ENCODE peak calls at places on chromosomes 7 and 10, in nine cellular contexts. One of them, this sample, is unnamed.
A peak's percentile ranks its signal among the peaks of the same experiment; 100 is the strongest.

GRCh38 chr10:35409094-35409582 is 72.8 kb downstream of the CCNY start:
- DNase-seq in tibial nerve: no peak
- DNase-seq in stimulated activated CD4-positive, alpha-beta T cell treated with anti-CD3 and anti-CD28 coated beads, Interleukin-1b, Interleukin-23, amount 100 ng/mL, for 4 hours: no peak
- DNase-seq in substantia nigra: no peak
- DNase-seq in NCI-H1436: no peak
- DNase-seq in activated effector memory CD4-positive, alpha-beta T cell treated with Interleukin-2 at 50 U/mL for 16 hours: no peak
- DNase-seq in neural crest cell: no peak
- DNase-seq in KBM-7: no peak
- DNase-seq in NCI-H2171 treated with DMSO at 0.1 percent for 48 hours: peak; percentile 93
- DNase-seq in this sample: no peak

GRCh38 chr10:94630017-94630688 is 53.4 kb upstream of the CYP2C18 start:
- DNase-seq in activated effector memory CD4-positive, alpha-beta T cell treated with Interleukin-2 at 50 U/mL for 16 hours: no peak
- DNase-seq in tibial nerve: no peak
- DNase-seq in stimulated activated CD4-positive, alpha-beta T cell treated with anti-CD3 and anti-CD28 coated beads, Interleukin-1b, Interleukin-23, amount 100 ng/mL, for 4 hours: no peak
- DNase-seq in KBM-7: peak; percentile 60
- DNase-seq in NCI-H2171 treated with DMSO at 0.1 percent for 48 hours: peak; percentile 30
- DNase-seq in NCI-H1436: peak; percentile 19
- DNase-seq in substantia nigra: no peak
- DNase-seq in neural crest cell: no peak
- DNase-seq in this sample: no peak

GRCh38 chr7:2185715-2186114 is 47.0 kb downstream of the MAD1L1 start:
- DNase-seq in NCI-H2171 treated with DMSO at 0.1 percent for 48 hours: no peak
- DNase-seq in KBM-7: no peak
- DNase-seq in tibial nerve: no peak
- DNase-seq in NCI-H1436: no peak
- DNase-seq in neural crest cell: no peak
- DNase-seq in activated effector memory CD4-positive, alpha-beta T cell treated with Interleukin-2 at 50 U/mL for 16 hours: no peak
- DNase-seq in substantia nigra: no peak
- DNase-seq in stimulated activated CD4-positive, alpha-beta T cell treated with anti-CD3 and anti-CD28 coated beads, Interleukin-1b, Interleukin-23, amount 100 ng/mL, for 4 hours: no peak
- DNase-seq in this sample: no peak

GRCh38 chr10:31352436-31353226 is 33.6 kb downstream of the ZEB1 start:
- DNase-seq in activated effector memory CD4-positive, alpha-beta T cell treated with Interleukin-2 at 50 U/mL for 16 hours: no peak
- DNase-seq in NCI-H1436: no peak
- DNase-seq in stimulated activated CD4-positive, alpha-beta T cell treated with anti-CD3 and anti-CD28 coated beads, Interleukin-1b, Interleukin-23, amount 100 ng/mL, for 4 hours: no peak
- DNase-seq in tibial nerve: no peak
- DNase-seq in substantia nigra: no peak
- DNase-seq in KBM-7: no peak
- DNase-seq in NCI-H2171 treated with DMSO at 0.1 percent for 48 hours: no peak
- DNase-seq in neural crest cell: no peak
- DNase-seq in this sample: no peak

GRCh38 chr10:10213237-10213636 is 804.4 kb upstream of the CELF2 start:
- DNase-seq in neural crest cell: no peak
- DNase-seq in KBM-7: no peak
- DNase-seq in NCI-H2171 treated with DMSO at 0.1 percent for 48 hours: no peak
- DNase-seq in tibial nerve: no peak
- DNase-seq in NCI-H1436: no peak
- DNase-seq in activated effector memory CD4-positive, alpha-beta T cell treated with Interleukin-2 at 50 U/mL for 16 hours: no peak
- DNase-seq in substantia nigra: no peak
- DNase-seq in stimulated activated CD4-positive, alpha-beta T cell treated with anti-CD3 and anti-CD28 coated beads, Interleukin-1b, Interleukin-23, amount 100 ng/mL, for 4 hours: no peak
- DNase-seq in this sample: no peak

GRCh38 chr10:8158439-8159071 is 104.1 kb downstream of the GATA3 start:
- DNase-seq in activated effector memory CD4-positive, alpha-beta T cell treated with Interleukin-2 at 50 U/mL for 16 hours: no peak
- DNase-seq in NCI-H1436: no peak
- DNase-seq in substantia nigra: no peak
- DNase-seq in tibial nerve: no peak
- DNase-seq in stimulated activated CD4-positive, alpha-beta T cell treated with anti-CD3 and anti-CD28 coated beads, Interleukin-1b, Interleukin-23, amount 100 ng/mL, for 4 hours: no peak
- DNase-seq in KBM-7: no peak
- DNase-seq in NCI-H2171 treated with DMSO at 0.1 percent for 48 hours: no peak
- DNase-seq in neural crest cell: no peak
- DNase-seq in this sample: no peak

GRCh38 chr7:79334841-79335240 is 118.6 kb downstream of the MAGI2 start:
- DNase-seq in neural crest cell: no peak
- DNase-seq in tibial nerve: no peak
- DNase-seq in NCI-H1436: no peak
- DNase-seq in NCI-H2171 treated with DMSO at 0.1 percent for 48 hours: no peak
- DNase-seq in activated effector memory CD4-positive, alpha-beta T cell treated with Interleukin-2 at 50 U/mL for 16 hours: no peak
- DNase-seq in stimulated activated CD4-positive, alpha-beta T cell treated with anti-CD3 and anti-CD28 coated beads, Interleukin-1b, Interleukin-23, amount 100 ng/mL, for 4 hours: no peak
- DNase-seq in substantia nigra: no peak
- DNase-seq in KBM-7: no peak
- DNase-seq in this sample: no peak

GRCh38 chr10:118926441-118926840 is 103.1 kb upstream of the NANOS1 start:
- DNase-seq in NCI-H1436: no peak
- DNase-seq in KBM-7: no peak
- DNase-seq in substantia nigra: no peak
- DNase-seq in stimulated activated CD4-positive, alpha-beta T cell treated with anti-CD3 and anti-CD28 coated beads, Interleukin-1b, Interleukin-23, amount 100 ng/mL, for 4 hours: no peak
- DNase-seq in NCI-H2171 treated with DMSO at 0.1 percent for 48 hours: no peak
- DNase-seq in neural crest cell: no peak
- DNase-seq in tibial nerve: no peak
- DNase-seq in activated effector memory CD4-positive, alpha-beta T cell treated with Interleukin-2 at 50 U/mL for 16 hours: no peak
- DNase-seq in this sample: no peak

GRCh38 chr7:93985101-93985500 is 19.1 kb downstream of the BET1 start:
- DNase-seq in NCI-H2171 treated with DMSO at 0.1 percent for 48 hours: no peak
- DNase-seq in NCI-H1436: no peak
- DNase-seq in activated effector memory CD4-positive, alpha-beta T cell treated with Interleukin-2 at 50 U/mL for 16 hours: no peak
- DNase-seq in tibial nerve: no peak
- DNase-seq in substantia nigra: no peak
- DNase-seq in neural crest cell: no peak
- DNase-seq in KBM-7: no peak
- DNase-seq in stimulated activated CD4-positive, alpha-beta T cell treated with anti-CD3 and anti-CD28 coated beads, Interleukin-1b, Interleukin-23, amount 100 ng/mL, for 4 hours: no peak
- DNase-seq in this sample: no peak

GRCh38 chr10:24465899-24466615 is 257.1 kb downstream of the KIAA1217 start:
- DNase-seq in neural crest cell: no peak
- DNase-seq in substantia nigra: no peak
- DNase-seq in NCI-H2171 treated with DMSO at 0.1 percent for 48 hours: no peak
- DNase-seq in activated effector memory CD4-positive, alpha-beta T cell treated with Interleukin-2 at 50 U/mL for 16 hours: no peak
- DNase-seq in NCI-H1436: no peak
- DNase-seq in stimulated activated CD4-positive, alpha-beta T cell treated with anti-CD3 and anti-CD28 coated beads, Interleukin-1b, Interleukin-23, amount 100 ng/mL, for 4 hours: no peak
- DNase-seq in KBM-7: no peak
- DNase-seq in tibial nerve: no peak
- DNase-seq in this sample: no peak

GRCh38 chr10:49365675-49366415 is 30.0 kb downstream of the DRGX start:
- DNase-seq in substantia nigra: no peak
- DNase-seq in NCI-H2171 treated with DMSO at 0.1 percent for 48 hours: no peak
- DNase-seq in neural crest cell: no peak
- DNase-seq in activated effector memory CD4-positive, alpha-beta T cell treated with Interleukin-2 at 50 U/mL for 16 hours: no peak
- DNase-seq in stimulated activated CD4-positive, alpha-beta T cell treated with anti-CD3 and anti-CD28 coated beads, Interleukin-1b, Interleukin-23, amount 100 ng/mL, for 4 hours: no peak
- DNase-seq in tibial nerve: no peak
- DNase-seq in KBM-7: no peak
- DNase-seq in NCI-H1436: no peak
- DNase-seq in this sample: no peak

GRCh38 chr7:120951826-120952225 is 1.2 kb downstream of the ING3 start:
- DNase-seq in KBM-7: peak; percentile 8
- DNase-seq in stimulated activated CD4-positive, alpha-beta T cell treated with anti-CD3 and anti-CD28 coated beads, Interleukin-1b, Interleukin-23, amount 100 ng/mL, for 4 hours: no peak
- DNase-seq in NCI-H1436: no peak
- DNase-seq in neural crest cell: no peak
- DNase-seq in NCI-H2171 treated with DMSO at 0.1 percent for 48 hours: no peak
- DNase-seq in substantia nigra: no peak
- DNase-seq in activated effector memory CD4-positive, alpha-beta T cell treated with Interleukin-2 at 50 U/mL for 16 hours: no peak
- DNase-seq in tibial nerve: no peak
- DNase-seq in this sample: no peak

GRCh38 chr10:58667658-58668310 is 155.1 kb downstream of the BICC1 start:
- DNase-seq in NCI-H1436: no peak
- DNase-seq in substantia nigra: no peak
- DNase-seq in neural crest cell: no peak
- DNase-seq in activated effector memory CD4-positive, alpha-beta T cell treated with Interleukin-2 at 50 U/mL for 16 hours: no peak
- DNase-seq in NCI-H2171 treated with DMSO at 0.1 percent for 48 hours: no peak
- DNase-seq in KBM-7: no peak
- DNase-seq in stimulated activated CD4-positive, alpha-beta T cell treated with anti-CD3 and anti-CD28 coated beads, Interleukin-1b, Interleukin-23, amount 100 ng/mL, for 4 hours: no peak
- DNase-seq in tibial nerve: no peak
- DNase-seq in this sample: no peak

GRCh38 chr10:125003146-125003900 is 61.4 kb downstream of the ZRANB1 start:
- DNase-seq in tibial nerve: no peak
- DNase-seq in neural crest cell: no peak
- DNase-seq in stimulated activated CD4-positive, alpha-beta T cell treated with anti-CD3 and anti-CD28 coated beads, Interleukin-1b, Interleukin-23, amount 100 ng/mL, for 4 hours: no peak
- DNase-seq in KBM-7: no peak
- DNase-seq in substantia nigra: no peak
- DNase-seq in NCI-H2171 treated with DMSO at 0.1 percent for 48 hours: no peak
- DNase-seq in activated effector memory CD4-positive, alpha-beta T cell treated with Interleukin-2 at 50 U/mL for 16 hours: no peak
- DNase-seq in NCI-H1436: no peak
- DNase-seq in this sample: no peak

GRCh38 chr10:77038412-77038806 is 599.2 kb downstream of the KCNMA1 start:
- DNase-seq in neural crest cell: no peak
- DNase-seq in substantia nigra: no peak
- DNase-seq in KBM-7: no peak
- DNase-seq in activated effector memory CD4-positive, alpha-beta T cell treated with Interleukin-2 at 50 U/mL for 16 hours: no peak
- DNase-seq in NCI-H2171 treated with DMSO at 0.1 percent for 48 hours: no peak
- DNase-seq in tibial nerve: no peak
- DNase-seq in NCI-H1436: no peak
- DNase-seq in stimulated activated CD4-positive, alpha-beta T cell treated with anti-CD3 and anti-CD28 coated beads, Interleukin-1b, Interleukin-23, amount 100 ng/mL, for 4 hours: no peak
- DNase-seq in this sample: no peak

GRCh38 chr7:29285451-29285807 is 90.9 kb downstream of the CHN2 start:
- DNase-seq in activated effector memory CD4-positive, alpha-beta T cell treated with Interleukin-2 at 50 U/mL for 16 hours: no peak
- DNase-seq in NCI-H1436: no peak
- DNase-seq in neural crest cell: no peak
- DNase-seq in NCI-H2171 treated with DMSO at 0.1 percent for 48 hours: no peak
- DNase-seq in substantia nigra: no peak
- DNase-seq in tibial nerve: no peak
- DNase-seq in stimulated activated CD4-positive, alpha-beta T cell treated with anti-CD3 and anti-CD28 coated beads, Interleukin-1b, Interleukin-23, amount 100 ng/mL, for 4 hours: no peak
- DNase-seq in KBM-7: peak; percentile 10
- DNase-seq in this sample: no peak

GRCh38 chr10:80506836-80507483 is 30.7 kb upstream of the SH2D4B start:
- DNase-seq in NCI-H1436: no peak
- DNase-seq in activated effector memory CD4-positive, alpha-beta T cell treated with Interleukin-2 at 50 U/mL for 16 hours: no peak
- DNase-seq in KBM-7: no peak
- DNase-seq in tibial nerve: no peak
- DNase-seq in NCI-H2171 treated with DMSO at 0.1 percent for 48 hours: no peak
- DNase-seq in substantia nigra: no peak
- DNase-seq in neural crest cell: no peak
- DNase-seq in stimulated activated CD4-positive, alpha-beta T cell treated with anti-CD3 and anti-CD28 coated beads, Interleukin-1b, Interleukin-23, amount 100 ng/mL, for 4 hours: no peak
- DNase-seq in this sample: no peak

GRCh38 chr7:1567082-1567771 is 2.6 kb downstream of the PSMG3 start:
- DNase-seq in tibial nerve: peak; percentile 66
- DNase-seq in activated effector memory CD4-positive, alpha-beta T cell treated with Interleukin-2 at 50 U/mL for 16 hours: no peak
- DNase-seq in NCI-H2171 treated with DMSO at 0.1 percent for 48 hours: peak; percentile 51
- DNase-seq in substantia nigra: no peak
- DNase-seq in KBM-7: no peak
- DNase-seq in NCI-H1436: no peak
- DNase-seq in stimulated activated CD4-positive, alpha-beta T cell treated with anti-CD3 and anti-CD28 coated beads, Interleukin-1b, Interleukin-23, amount 100 ng/mL, for 4 hours: no peak
- DNase-seq in neural crest cell: no peak
- DNase-seq in this sample: no peak

GRCh38 chr7:12494354-12495024 is 76.0 kb upstream of the SCIN start:
- DNase-seq in KBM-7: no peak
- DNase-seq in neural crest cell: no peak
- DNase-seq in NCI-H2171 treated with DMSO at 0.1 percent for 48 hours: no peak
- DNase-seq in tibial nerve: no peak
- DNase-seq in stimulated activated CD4-positive, alpha-beta T cell treated with anti-CD3 and anti-CD28 coated beads, Interleukin-1b, Interleukin-23, amount 100 ng/mL, for 4 hours: no peak
- DNase-seq in NCI-H1436: no peak
- DNase-seq in substantia nigra: no peak
- DNase-seq in activated effector memory CD4-positive, alpha-beta T cell treated with Interleukin-2 at 50 U/mL for 16 hours: no peak
- DNase-seq in this sample: no peak

GRCh38 chr7:7369134-7369533 is 166.5 kb downstream of the COL28A1 start:
- DNase-seq in activated effector memory CD4-positive, alpha-beta T cell treated with Interleukin-2 at 50 U/mL for 16 hours: no peak
- DNase-seq in tibial nerve: no peak
- DNase-seq in neural crest cell: no peak
- DNase-seq in NCI-H2171 treated with DMSO at 0.1 percent for 48 hours: no peak
- DNase-seq in KBM-7: no peak
- DNase-seq in substantia nigra: no peak
- DNase-seq in stimulated activated CD4-positive, alpha-beta T cell treated with anti-CD3 and anti-CD28 coated beads, Interleukin-1b, Interleukin-23, amount 100 ng/mL, for 4 hours: no peak
- DNase-seq in NCI-H1436: no peak
- DNase-seq in this sample: no peak

GRCh38 chr10:85919358-85920022 is 447.1 kb downstream of the GRID1 start:
- DNase-seq in KBM-7: no peak
- DNase-seq in NCI-H2171 treated with DMSO at 0.1 percent for 48 hours: peak; percentile 21
- DNase-seq in substantia nigra: no peak
- DNase-seq in neural crest cell: no peak
- DNase-seq in NCI-H1436: peak; percentile 4
- DNase-seq in activated effector memory CD4-positive, alpha-beta T cell treated with Interleukin-2 at 50 U/mL for 16 hours: no peak
- DNase-seq in tibial nerve: no peak
- DNase-seq in stimulated activated CD4-positive, alpha-beta T cell treated with anti-CD3 and anti-CD28 coated beads, Interleukin-1b, Interleukin-23, amount 100 ng/mL, for 4 hours: no peak
- DNase-seq in this sample: no peak

GRCh38 chr10:106082865-106083264 is 1081.6 kb downstream of the SORCS1 start:
- DNase-seq in NCI-H2171 treated with DMSO at 0.1 percent for 48 hours: no peak
- DNase-seq in NCI-H1436: no peak
- DNase-seq in stimulated activated CD4-positive, alpha-beta T cell treated with anti-CD3 and anti-CD28 coated beads, Interleukin-1b, Interleukin-23, amount 100 ng/mL, for 4 hours: no peak
- DNase-seq in KBM-7: no peak
- DNase-seq in neural crest cell: no peak
- DNase-seq in tibial nerve: no peak
- DNase-seq in activated effector memory CD4-positive, alpha-beta T cell treated with Interleukin-2 at 50 U/mL for 16 hours: no peak
- DNase-seq in substantia nigra: no peak
- DNase-seq in this sample: no peak

GRCh38 chr7:148507741-148508285 is 82.8 kb upstream of the C7orf33 start:
- DNase-seq in substantia nigra: no peak
- DNase-seq in neural crest cell: no peak
- DNase-seq in stimulated activated CD4-positive, alpha-beta T cell treated with anti-CD3 and anti-CD28 coated beads, Interleukin-1b, Interleukin-23, amount 100 ng/mL, for 4 hours: no peak
- DNase-seq in NCI-H1436: no peak
- DNase-seq in KBM-7: no peak
- DNase-seq in tibial nerve: no peak
- DNase-seq in NCI-H2171 treated with DMSO at 0.1 percent for 48 hours: no peak
- DNase-seq in activated effector memory CD4-positive, alpha-beta T cell treated with Interleukin-2 at 50 U/mL for 16 hours: no peak
- DNase-seq in this sample: no peak

GRCh38 chr7:50793947-50794570 is 11.4 kb upstream of the GRB10 start:
- DNase-seq in KBM-7: no peak
- DNase-seq in neural crest cell: no peak
- DNase-seq in tibial nerve: no peak
- DNase-seq in NCI-H1436: no peak
- DNase-seq in stimulated activated CD4-positive, alpha-beta T cell treated with anti-CD3 and anti-CD28 coated beads, Interleukin-1b, Interleukin-23, amount 100 ng/mL, for 4 hours: no peak
- DNase-seq in substantia nigra: no peak
- DNase-seq in NCI-H2171 treated with DMSO at 0.1 percent for 48 hours: no peak
- DNase-seq in activated effector memory CD4-positive, alpha-beta T cell treated with Interleukin-2 at 50 U/mL for 16 hours: no peak
- DNase-seq in this sample: no peak

This sample was measured in activated T-helper 1 cell treated with Interleukin-2 at 50 U/mL for 16 hours.